ENCODE peak calls at places on chromosomes 11 and 22, in four cellular contexts. T is K562, E is ovary, F is A549. I is an unnamed sample.

GRCh38 chr11:73321342-73322110 is 13.4 kb downstream of the ARHGEF17 start:
- DNase-seq in T (no peak), E (peak), F (no peak), I (no peak)

GRCh38 chr22:36125994-36126531 is 34.5 kb downstream of the APOL3 start:
- DNase-seq in T (no peak), E (no peak), F (no peak), I (no peak)

GRCh38 chr11:77289737-77290136 is 11.7 kb downstream of the GDPD4 start:
- DNase-seq in T (no peak), E (no peak), F (no peak), I (no peak)

GRCh38 chr11:116061322-116061721 is 557.1 kb upstream of the CADM1 start:
- DNase-seq in T (no peak), E (no peak), F (no peak), I (no peak)

GRCh38 chr11:17573526-17573925 is 26.5 kb downstream of the OTOG start:
- DNase-seq in T (no peak), E (no peak), F (no peak), I (no peak)

GRCh38 chr22:44523981-44524759 is 26.1 kb upstream of the RTL6 start:
- DNase-seq in T (no peak), E (peak), F (no peak), I (peak)

GRCh38 chr11:89489930-89490329 is 1.2 kb downstream of the NOX4 start:
- DNase-seq in T (no peak), E (no peak), F (no peak), I (no peak)

GRCh38 chr11:119236490-119236889 is 30.4 kb downstream of the CBL start:
- DNase-seq in T (no peak), E (no peak), F (no peak), I (no peak)

GRCh38 chr11:84714316-84714780 is 912.8 kb downstream of the DLG2 start:
- DNase-seq in T (peak), E (peak), F (peak), I (peak)

GRCh38 chr11:109424893-109425292 is 2.9 kb downstream of the C11orf87 start:
- DNase-seq in T (peak), E (no peak), F (no peak), I (no peak)

GRCh38 chr11:27524155-27524554 is 17.6 kb upstream of the LIN7C start:
- DNase-seq in T (peak), E (no peak), F (no peak), I (no peak)

GRCh38 chr11:125075900-125076317 is 12.8 kb downstream of the SLC37A2 start:
- DNase-seq in T (peak), E (no peak), F (no peak), I (no peak)

GRCh38 chr11:613369-613968 is 2.3 kb downstream of the IRF7 start:
- DNase-seq in T (peak), E (peak), F (peak), I (peak)

GRCh38 chr22:40479887-40480538 is 109.6 kb downstream of the SGSM3 start:
- DNase-seq in T (no peak), E (no peak), F (no peak), I (no peak)

GRCh38 chr11:61049854-61050253 is 52.4 kb upstream of the CD5 start:
- DNase-seq in T (no peak), E (no peak), F (no peak), I (no peak)

GRCh38 chr11:1830500-1831223 is 4.1 kb upstream of the SYT8 start:
- DNase-seq in T (peak), E (no peak), F (no peak), I (peak)

GRCh38 chr11:3132271-3132781 is 32.8 kb downstream of the OSBPL5 start:
- DNase-seq in T (no peak), E (no peak), F (no peak), I (peak)

GRCh38 chr11:20518323-20518834 is 81.0 kb upstream of the SLC6A5 start:
- DNase-seq in T (no peak), E (no peak), F (no peak), I (no peak)

GRCh38 chr11:88196393-88196792 is 21.1 kb upstream of the RAB38 start:
- DNase-seq in T (no peak), E (no peak), F (no peak), I (no peak)

GRCh38 chr11:46604796-46605195 is 11.0 kb upstream of the AMBRA1 start:
- DNase-seq in T (no peak), E (no peak), F (no peak), I (no peak)

GRCh38 chr11:64874308-64874707 is 4.1 kb downstream of the EHD1 start:
- DNase-seq in T (no peak), E (no peak), F (no peak), I (peak)

DNA sequence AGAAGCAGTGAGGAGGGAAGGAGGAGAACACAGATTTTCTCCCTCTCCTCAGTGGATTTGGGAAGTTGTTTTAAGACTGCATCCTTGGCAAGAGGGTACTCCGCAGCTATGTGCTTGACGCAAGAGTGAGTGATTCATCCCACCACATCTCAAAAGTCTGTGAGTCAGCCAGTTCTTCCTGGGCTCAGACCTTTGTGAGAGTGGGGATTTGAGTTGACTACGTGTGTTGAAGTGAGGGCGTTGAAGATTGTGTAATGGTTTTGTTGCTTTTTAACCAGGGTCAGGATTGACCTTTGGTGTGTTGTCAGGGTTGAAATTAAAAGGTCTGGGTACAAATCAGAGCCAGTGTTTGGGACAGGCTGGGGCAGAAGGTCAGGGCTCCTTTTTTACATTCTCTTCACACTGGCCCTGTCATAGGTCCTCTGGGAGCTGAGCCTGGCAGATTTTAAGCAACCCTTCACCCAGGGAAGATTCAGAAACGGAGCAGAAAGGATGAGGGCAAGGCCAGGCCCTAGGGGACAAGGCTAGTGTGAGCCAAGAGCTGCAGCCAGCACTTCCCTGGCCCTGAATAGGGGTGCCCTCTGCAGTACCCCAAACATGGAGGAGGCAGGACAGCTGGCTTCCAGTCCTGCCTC is 4.2 kb upstream of the C11orf86 start:
- DNase-seq in T (peak), E (peak), F (peak), I (peak)
- TF ChIP-seq EP300 in T (no peak), E (peak), F (peak), I (no peak)

DNA sequence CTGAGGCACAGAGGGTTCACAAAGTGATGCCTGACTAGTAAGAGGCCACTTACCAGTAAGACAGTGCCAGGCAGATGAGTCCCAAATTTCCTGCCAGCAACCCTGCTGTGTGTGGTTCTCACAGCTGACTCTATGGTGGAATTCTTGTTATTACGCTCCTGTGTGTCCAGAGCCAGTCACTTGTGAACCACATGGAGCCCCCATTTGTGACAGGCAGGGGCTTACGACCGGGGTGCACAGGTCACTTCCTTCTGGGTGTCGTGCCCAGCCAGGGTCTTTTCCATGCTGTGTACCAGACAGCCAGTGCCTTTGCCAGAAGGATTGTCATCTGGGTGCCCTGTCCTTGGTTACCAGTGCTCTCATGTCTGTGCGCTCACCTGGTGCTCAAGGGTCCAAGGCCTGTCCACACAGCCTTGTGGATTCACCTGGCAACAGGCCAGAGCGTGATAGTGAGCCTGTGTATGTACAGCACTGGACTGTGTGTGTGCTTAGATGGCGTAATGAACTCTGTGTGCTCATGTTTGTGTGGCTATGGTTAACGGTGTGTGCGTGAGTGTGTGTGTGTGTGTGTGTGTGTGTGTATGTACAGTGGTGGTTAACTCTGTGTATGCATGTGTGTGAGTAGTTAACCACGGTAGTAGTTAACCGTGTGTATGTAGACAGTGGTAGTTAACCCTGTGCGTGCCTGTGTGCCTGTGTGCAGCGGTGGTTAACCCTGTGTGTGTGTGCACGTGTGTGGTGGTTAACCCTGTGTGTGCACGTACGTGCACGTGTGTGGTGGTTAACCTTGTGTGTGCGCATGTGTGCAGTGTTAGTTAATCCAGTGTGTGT is 18.6 kb downstream of the GRAMD4 start:
- DNase-seq in T (no peak), E (no peak), F (no peak), I (no peak)
- TF ChIP-seq EP300 in T (no peak), E (no peak), F (no peak), I (no peak)

DNA sequence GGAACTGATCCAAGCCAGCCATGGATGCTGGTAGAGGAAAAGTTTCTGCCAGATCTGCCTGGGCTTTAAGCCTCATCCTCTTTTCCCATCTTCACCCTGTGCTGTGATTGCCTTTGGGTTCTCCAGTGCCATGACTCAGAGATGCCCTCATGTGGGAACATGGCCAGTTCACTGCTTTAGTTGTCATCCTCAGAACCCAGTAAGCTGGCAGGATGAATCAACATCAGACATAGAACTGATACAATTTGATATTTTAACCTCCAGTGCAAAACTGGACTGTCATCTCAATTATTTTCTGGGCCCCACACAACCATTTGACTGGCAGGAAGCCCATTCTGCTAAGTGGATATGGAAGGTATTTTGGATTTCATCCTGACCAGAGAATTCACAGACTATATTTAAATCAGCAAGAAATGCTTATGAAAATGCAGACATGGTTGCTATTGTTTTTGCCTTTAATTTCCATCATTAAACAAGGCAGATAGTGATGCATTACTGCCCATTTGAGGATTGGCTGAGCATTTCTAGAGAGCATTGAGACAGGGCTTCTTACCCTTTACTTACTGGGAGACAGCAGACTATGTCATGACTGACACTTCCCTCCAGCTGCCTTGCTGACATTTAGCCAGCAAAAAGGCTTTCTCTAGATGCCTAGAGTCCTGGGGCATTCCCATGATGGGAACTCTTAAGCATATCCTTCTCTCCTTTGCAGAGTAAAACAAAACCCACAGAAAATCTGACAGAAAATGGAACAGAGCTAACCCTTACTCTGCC is 327.1 kb upstream of the MTNR1B start:
- DNase-seq in T (no peak), E (no peak), F (no peak), I (no peak)
- TF ChIP-seq EP300 in T (no peak), E (no peak), F (no peak), I (no peak)

GRCh38 chr11:76152741-76153608 is 53.3 kb downstream of the WNT11 start:
- DNase-seq in T (no peak), E (no peak), F (no peak), I (peak)
- TF ChIP-seq EP300 in T (no peak), E (no peak), F (no peak), I (no peak)

DNA sequence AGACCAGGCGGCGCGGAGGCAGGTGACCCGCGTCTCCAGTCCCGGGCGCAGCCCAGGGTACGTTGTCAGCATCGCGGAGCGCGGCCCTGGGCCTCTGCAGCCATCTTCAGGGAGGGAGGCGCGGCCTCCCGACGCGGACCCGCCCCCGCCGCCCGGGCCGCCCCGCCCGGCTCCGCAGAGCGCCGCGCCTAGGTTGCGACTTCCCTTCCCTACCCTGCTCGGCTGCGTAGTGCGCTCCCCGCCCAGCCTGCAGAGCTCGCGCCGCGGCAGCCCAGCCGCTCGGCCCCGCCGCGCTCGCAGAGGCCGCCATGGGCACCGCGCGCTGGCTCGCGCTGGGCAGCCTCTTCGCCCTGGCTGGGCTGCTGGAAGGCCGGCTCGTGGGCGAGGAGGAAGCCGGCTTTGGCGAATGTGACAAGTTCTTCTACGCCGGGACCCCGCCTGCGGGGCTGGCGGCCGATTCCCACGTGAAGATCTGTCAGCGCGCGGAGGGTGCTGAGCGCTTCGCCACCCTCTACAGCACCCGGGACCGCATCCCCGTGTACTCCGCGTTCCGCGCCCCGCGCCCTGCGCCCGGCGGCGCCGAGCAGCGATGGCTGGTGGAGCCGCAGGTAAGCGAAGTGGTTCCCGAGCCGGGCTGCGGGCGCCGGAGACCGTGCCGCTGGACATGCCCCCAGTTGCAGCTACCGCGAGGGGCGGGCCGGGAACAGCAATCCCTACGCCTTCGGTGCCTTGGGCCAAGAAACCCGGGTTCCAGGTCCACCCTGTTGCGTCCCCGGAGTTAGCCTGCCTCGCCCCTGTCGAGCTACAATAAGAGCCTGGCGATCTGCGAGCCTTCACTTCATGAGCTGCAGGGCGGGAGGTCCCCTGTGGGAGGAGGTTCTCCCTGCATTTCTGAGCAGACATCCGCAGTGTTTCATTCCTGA is at the start of gene ENDOD1:
- DNase-seq in T (peak), E (peak), F (peak), I (peak)
- TF ChIP-seq EP300 in T (no peak), E (no peak), F (no peak), I (no peak)

GRCh38 chr11:130282111-130282510 is 32.6 kb downstream of the ZBTB44 start:
- DNase-seq in T (no peak), E (no peak), F (no peak), I (no peak)
- TF ChIP-seq EP300 in T (no peak), E (no peak), F (no peak), I (no peak)

GRCh38 chr22:34122064-34122463 is 201.8 kb upstream of the LARGE1 start:
- DNase-seq in T (no peak), E (no peak), F (no peak), I (no peak)
- TF ChIP-seq EP300 in T (no peak), E (no peak), F (no peak), I (no peak)

GRCh38 chr22:18048041-18048440 is 23.7 kb upstream of the MICAL3 start:
- DNase-seq in T (no peak), E (no peak), F (no peak), I (no peak)

GRCh38 chr22:18045794-18046193 is 21.4 kb upstream of the MICAL3 start:
- DNase-seq in T (no peak), E (no peak), F (no peak), I (no peak)

GRCh38 chr22:18042685-18043084 is 18.3 kb upstream of the MICAL3 start:
- DNase-seq in T (no peak), E (no peak), F (no peak), I (no peak)

GRCh38 chr22:18048441-18048898 is 24.1 kb upstream of the MICAL3 start:
- DNase-seq in T (peak), E (peak), F (no peak), I (no peak)

DNA sequence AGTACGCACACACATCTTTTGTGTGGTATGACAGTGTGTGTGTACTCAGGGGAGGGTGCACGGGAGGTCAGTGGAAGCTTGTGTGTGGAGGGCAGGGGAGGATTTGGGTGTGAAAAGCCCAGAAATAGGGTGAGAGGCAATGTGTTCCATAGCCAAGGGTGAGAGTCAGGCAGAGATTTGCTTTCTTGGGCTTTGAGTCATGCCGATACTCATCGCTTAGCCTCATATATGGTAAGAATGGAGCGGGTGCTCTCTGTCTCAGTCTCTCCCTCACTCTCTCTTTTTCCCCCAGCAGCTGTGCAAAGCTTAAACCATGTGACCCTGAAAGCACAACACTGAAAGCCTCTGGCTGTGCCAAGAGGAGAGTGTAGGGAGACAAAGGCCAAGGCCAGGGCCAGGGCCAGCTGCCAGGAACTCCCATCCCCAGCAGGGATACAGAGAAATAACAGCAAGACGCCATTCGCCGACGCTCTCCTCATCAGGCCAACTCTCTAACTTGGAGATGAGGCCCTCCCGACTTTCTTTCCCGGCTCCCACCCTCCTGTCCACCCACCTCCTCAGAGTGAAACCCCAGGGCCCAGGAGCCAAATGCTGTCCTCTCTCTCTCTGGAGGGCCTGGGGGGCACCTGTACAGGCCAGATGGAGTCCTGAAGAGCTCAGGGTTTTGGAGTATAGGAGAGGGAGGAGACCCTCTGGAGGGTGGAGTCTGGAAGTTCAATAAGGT is 20.3 kb upstream of the MICAL3 start:
- DNase-seq in T (no peak), E (peak), F (no peak), I (no peak)
- TF ChIP-seq EP300 in T (no peak), E (no peak), F (no peak), I (no peak)

GRCh38 chr11:34706709-34707461 is 86.0 kb downstream of the EHF start:
- DNase-seq in T (peak), E (no peak), F (no peak), I (no peak)
- TF ChIP-seq EP300 in T (no peak), E (no peak), F (no peak), I (no peak)

DNA sequence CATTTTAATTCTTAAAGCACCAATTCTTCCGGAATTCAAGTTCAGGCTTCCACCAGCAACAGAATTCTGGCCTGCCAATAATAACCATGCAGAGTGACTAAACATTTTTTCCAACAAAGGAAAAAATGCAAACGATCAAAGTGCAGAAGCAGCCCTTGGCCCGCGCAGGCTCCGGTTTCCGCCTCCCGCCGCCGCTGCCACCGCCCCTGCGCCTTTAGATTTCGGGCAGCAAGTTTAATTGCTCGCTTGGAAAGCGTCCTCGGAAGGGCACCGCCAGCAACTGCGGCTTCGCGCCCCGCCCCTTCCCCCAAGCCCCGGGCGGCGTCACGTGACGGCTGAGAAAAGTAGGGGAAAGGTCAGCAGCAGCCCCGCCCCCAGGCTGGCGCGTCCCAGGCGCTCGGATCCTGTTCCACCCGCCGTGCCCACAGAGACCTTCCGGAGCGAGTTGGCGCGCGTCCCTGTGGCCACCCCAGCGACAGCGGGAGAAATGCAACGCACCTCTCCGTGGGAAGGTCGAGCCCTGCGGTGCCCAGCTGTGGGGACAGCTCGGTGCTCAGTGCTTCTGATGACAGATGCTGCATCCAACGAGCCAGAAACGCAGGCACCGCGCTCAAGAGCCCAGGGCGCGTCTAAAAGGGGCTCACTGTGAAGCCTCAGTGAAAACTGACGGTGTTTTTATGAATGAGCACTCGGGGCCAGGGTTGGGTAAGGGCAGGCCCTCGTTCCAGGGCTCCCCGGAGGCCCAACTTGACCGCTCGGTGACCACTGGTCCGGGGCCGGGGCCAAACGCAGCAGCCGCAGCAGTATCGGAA is 2.5 kb downstream of the CPT1A start:
- DNase-seq in T (peak), E (peak), F (peak), I (peak)
- TF ChIP-seq EP300 in T (no peak), E (peak), F (no peak), I (peak)